ENCODE peak calls at places on chromosomes 16 and 17, in ten cellular contexts. T is AG04450, Q is ovary, D is tibial artery, K is uterus, S is IMR-90, L is prostate gland, A is OCI-LY7, G is fibroblast of pulmonary artery, I is dorsolateral prefrontal cortex. R is an unnamed sample.
A peak's percentile ranks its signal among the peaks of the same experiment; 100 is the strongest.

GRCh38 chr17:12342609-12343248 is 322.1 kb downstream of the MAP2K4 start:
- DNase-seq in T (no peak), Q (no peak), D (no peak), K (peak; percentile 46), S (no peak), L (no peak), A (peak; percentile 31), G (peak; percentile 3), I (no peak), R (no peak)

GRCh38 chr16:23666919-23667659 is 11.6 kb upstream of the PLK1 start:
- DNase-seq in T (no peak), Q (no peak), D (no peak), K (no peak), S (no peak), L (no peak), A (no peak), G (no peak), I (no peak), R (no peak)

GRCh38 chr16:85984947-85985451 is 86.0 kb downstream of the IRF8 start:
- DNase-seq in T (no peak), Q (no peak), D (no peak), K (no peak), S (no peak), L (no peak), A (no peak), G (no peak), I (no peak), R (no peak)

GRCh38 chr16:86542756-86543750 is 12.0 kb downstream of the MTHFSD start:
- DNase-seq in T (no peak), Q (no peak), D (no peak), K (no peak), S (no peak), L (no peak), A (no peak), G (no peak), I (no peak), R (no peak)

GRCh38 chr17:82722341-82723013 is 6.0 kb downstream of the FN3KRP start:
- DNase-seq in T (no peak), Q (no peak), D (no peak), K (no peak), S (no peak), L (no peak), A (no peak), G (no peak), I (no peak), R (no peak)

GRCh38 chr17:491086-492014 is 138.7 kb upstream of the RPH3AL start:
- DNase-seq in T (peak; percentile 34), Q (peak; percentile 77), D (no peak), K (peak; percentile 60), S (peak; percentile 69), L (peak; percentile 37), A (peak; percentile 15), G (peak; percentile 50), I (peak; percentile 66), R (peak; percentile 63)

GRCh38 chr16:16150117-16150877 is 73.0 kb downstream of the ABCC6 start:
- DNase-seq in T (peak; percentile 73), Q (peak; percentile 96), D (peak; percentile 92), K (peak; percentile 56), S (peak; percentile 76), L (peak; percentile 18), A (no peak), G (peak; percentile 84), I (peak; percentile 84), R (peak; percentile 59)

GRCh38 chr17:78524870-78525510 is 52.2 kb downstream of the DNAH17 start:
- DNase-seq in T (no peak), Q (no peak), D (no peak), K (no peak), S (no peak), L (no peak), A (no peak), G (no peak), I (no peak), R (no peak)

DNA sequence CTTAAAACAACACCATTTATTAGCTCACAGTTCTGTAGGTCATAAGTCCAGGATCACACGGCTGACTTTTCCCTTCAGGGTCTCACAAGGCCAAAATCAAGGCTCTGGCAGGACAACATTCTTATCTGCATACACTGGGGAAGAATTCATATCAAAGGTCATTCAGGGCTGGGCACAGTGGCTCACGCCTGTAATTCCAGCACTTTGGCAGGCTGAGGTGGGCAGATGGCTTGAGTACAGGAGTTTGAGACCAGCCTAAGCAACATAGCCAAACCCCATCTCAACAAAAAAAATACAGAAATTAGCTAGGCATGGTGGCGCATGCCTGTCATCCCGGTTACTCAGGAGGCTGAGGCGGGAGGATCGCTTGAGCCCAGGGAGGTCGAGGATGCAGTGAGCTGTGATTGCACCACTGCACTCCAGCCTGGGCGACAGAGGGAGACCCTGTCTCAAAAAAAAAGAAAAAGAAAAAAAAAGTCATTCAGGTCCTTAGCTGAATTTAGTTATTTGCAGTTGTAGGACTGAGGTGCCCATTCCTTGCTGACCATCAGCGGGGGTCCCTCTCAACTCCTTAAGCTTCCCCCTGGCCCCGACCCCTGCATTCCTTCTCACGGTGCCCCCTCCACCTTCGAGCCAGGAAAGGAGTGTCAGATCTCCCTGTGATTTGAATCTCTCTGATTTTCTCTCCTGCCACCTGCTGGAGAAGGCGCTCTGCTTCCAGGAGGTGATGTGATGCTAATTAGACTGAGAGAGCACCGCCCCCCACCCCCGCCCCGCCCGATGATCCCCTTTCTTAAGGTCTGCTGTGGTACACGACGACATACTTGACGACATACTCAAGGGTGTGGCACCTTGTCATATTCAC is 91.8 kb upstream of the CLEC18A start:
- DNase-seq in T (no peak), Q (no peak), D (no peak), K (no peak), S (no peak), L (no peak), A (peak; percentile 21), G (no peak), I (no peak), R (no peak)
- TF ChIP-seq CTCF in T (peak; percentile 10), Q (no peak), D (no peak), K (peak; percentile 21), S (peak; percentile 18), L (peak; percentile 21), A (peak; percentile 56), G (peak; percentile 14), I (peak; percentile 42), R (peak; percentile 40)

DNA sequence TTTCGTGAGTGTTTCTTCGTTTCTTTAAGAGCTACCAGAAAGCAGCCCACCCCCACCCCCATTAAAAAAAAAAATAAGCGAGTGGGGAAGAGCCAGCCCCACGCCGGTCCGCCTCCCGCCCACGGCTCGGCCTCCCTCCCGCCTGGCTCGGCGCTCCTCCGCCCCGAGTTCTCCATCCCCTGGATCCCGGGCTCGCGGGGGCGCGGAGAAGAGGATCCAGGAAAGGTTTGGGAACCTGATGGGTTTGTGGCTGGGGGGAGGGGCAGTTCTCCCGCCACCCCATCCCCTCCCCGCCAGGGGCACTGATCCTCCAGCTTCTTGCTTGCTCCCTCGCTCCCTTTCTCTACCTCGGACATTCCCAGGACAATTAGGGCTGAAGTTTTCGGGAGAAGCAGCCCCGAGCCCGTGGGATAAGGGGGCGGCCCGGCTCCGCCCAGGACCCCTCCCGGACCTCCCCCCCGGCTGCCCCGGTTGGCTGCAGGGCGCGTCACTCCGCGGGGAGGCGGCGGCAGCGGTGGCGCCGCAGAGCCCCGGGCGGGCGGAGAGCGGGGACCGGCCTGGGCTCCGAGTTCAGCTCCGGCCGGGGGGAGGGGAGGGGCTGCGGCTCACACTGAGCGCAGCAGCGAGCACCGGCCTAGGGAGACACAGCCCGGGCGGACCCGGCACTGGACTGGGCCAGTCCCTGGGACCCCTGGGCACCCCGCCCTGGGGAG is 1.0 kb upstream of the SALL1 start:
- DNase-seq in T (peak; percentile 78), Q (peak; percentile 75), D (peak; percentile 63), K (peak; percentile 91), S (peak; percentile 80), L (no peak), A (no peak), G (peak; percentile 79), I (peak; percentile 97), R (peak; percentile 93)
- H3K4me3 ChIP-seq in T (peak overlapping the region; percentile 82), Q (peak overlapping the region; percentile 62), D (peak overlapping the region; percentile 53), K (peak overlapping the region; percentile 66), S (peak overlapping the region; percentile 89), L (peak overlapping the region; percentile 32), A (no peak overlapping the region), G (peak overlapping the region; percentile 67), I (peak overlapping the region; percentile 68), R (peak overlapping the region; percentile 82)

GRCh38 chr17:70099267-70099666 is 24.2 kb downstream of the KCNJ16 start:
- DNase-seq in T (no peak), Q (no peak), D (no peak), K (no peak), S (no peak), L (no peak), A (peak; percentile 14), G (no peak), I (no peak), R (no peak)

GRCh38 chr17:70098030-70098429 is 23.0 kb downstream of the KCNJ16 start:
- DNase-seq in T (no peak), Q (no peak), D (no peak), K (no peak), S (no peak), L (no peak), A (no peak), G (no peak), I (no peak), R (no peak)

GRCh38 chr17:70099884-70100283 is 24.9 kb downstream of the KCNJ16 start:
- DNase-seq in T (no peak), Q (no peak), D (no peak), K (no peak), S (no peak), L (no peak), A (peak; percentile 55), G (no peak), I (no peak), R (no peak)

GRCh38 chr17:70102531-70102930 is 27.5 kb downstream of the KCNJ16 start:
- DNase-seq in T (no peak), Q (no peak), D (no peak), K (no peak), S (no peak), L (no peak), A (peak; percentile 13), G (no peak), I (no peak), R (no peak)

DNA sequence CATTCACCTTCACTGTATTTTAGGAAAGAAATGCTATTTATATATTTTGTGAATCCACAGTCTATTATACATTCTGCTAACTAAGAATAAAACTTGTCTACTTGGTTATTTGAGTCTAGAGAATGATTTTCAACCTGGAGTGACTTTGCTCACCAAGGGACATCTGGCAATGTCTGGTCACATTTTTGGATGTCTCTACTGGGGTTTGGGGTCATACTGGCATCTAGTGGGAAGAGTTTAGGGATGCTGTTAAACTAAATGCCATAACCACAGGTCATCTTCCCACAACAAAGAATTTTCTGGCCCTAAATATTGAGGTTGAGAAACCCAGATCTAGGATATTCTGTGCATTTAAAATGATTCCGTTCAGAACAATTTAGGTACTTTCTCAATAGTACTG is 26.0 kb downstream of the KCNJ16 start:
- DNase-seq in T (no peak), Q (no peak), D (no peak), K (no peak), S (no peak), L (no peak), A (no peak), G (no peak), I (no peak), R (no peak)
- TF ChIP-seq CTCF in T (peak; percentile 16), Q (no peak), D (no peak), K (no peak), S (peak; percentile 17), L (no peak), A (peak; percentile 45), G (no peak), I (no peak), R (no peak)

DNA sequence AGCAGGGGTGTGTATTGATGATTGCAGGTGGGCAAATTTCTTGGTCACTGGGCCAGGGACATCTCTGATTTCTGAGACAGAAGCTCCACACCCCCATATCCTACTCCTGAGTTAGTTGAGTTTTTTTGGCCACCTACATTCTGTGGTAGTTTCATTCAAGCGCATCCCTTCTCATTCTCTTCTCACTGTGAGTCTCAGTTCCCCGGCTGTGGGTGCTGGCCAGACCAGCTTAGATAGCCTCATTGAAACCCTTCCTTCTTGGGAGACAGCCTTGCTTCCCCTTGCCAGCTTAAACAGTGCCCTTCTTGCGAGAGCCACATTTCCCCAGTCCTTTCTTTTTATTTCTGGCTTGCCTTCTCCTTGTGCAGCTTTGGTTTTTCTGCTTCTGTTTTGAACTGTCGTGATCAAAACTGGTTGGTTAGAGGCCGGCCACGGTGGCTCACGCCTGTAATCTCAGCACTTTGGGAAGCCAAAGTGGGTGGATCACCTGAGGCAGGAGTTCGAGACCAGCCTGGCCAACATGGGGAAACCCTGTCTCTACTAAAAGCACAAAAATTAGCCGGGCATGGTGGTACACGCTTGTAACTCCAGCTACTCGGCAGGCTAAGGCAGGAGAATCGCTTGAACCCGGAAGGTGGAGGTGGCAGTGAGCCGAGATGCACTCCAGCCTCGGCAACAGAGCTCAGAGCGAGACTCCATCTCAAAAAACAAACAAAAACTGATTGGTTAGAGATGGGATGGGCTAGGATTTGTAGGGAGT is 2.8 kb downstream of the GPT2 start:
- DNase-seq in T (no peak), Q (no peak), D (no peak), K (no peak), S (no peak), L (no peak), A (no peak), G (no peak), I (no peak), R (no peak)
- H3K4me3 ChIP-seq in T (no peak overlapping the region), Q (no peak overlapping the region), D (no peak overlapping the region), K (no peak overlapping the region), S (no peak overlapping the region), L (peak overlapping the region; percentile 78), A (no peak overlapping the region), G (no peak overlapping the region), I (peak overlapping the region; percentile 92), R (no peak overlapping the region)

R was measured in astrocyte of the spinal cord.